ENCODE peak calls at places on chromosomes 5 and 9, in eight cellular contexts. A, M, V, Z, J, B, Y and E are unnamed samples.

GRCh38 chr5:159732220-159732619 is 184.1 kb upstream of the ADRA1B start:
- DNase-seq in A (peak; percentile 17), M (peak; percentile 24), V (no peak), Z (no peak), J (no peak), B (no peak), Y (no peak), E (no peak)

GRCh38 chr5:90640484-90641059 is 82.0 kb downstream of the ADGRV1 start:
- DNase-seq in A (no peak), M (no peak), V (no peak), Z (no peak), J (peak; percentile 1), B (no peak), Y (peak; percentile 10), E (no peak)

GRCh38 chr9:684055-684949 is 157.2 kb upstream of the DMRT1 start:
- DNase-seq in A (peak; percentile 31), M (peak; percentile 19), V (no peak), Z (peak; percentile 60), J (peak; percentile 80), B (no peak), Y (no peak), E (no peak)

GRCh38 chr9:87140142-87140541 is 192.8 kb upstream of the GAS1 start:
- DNase-seq in A (no peak), M (no peak), V (no peak), Z (no peak), J (no peak), B (no peak), Y (no peak), E (no peak)

GRCh38 chr9:29078063-29078660 is 1504.9 kb upstream of the C9orf72 start:
- DNase-seq in A (no peak), M (no peak), V (no peak), Z (no peak), J (peak; percentile 20), B (peak; percentile 0), Y (no peak), E (no peak)

GRCh38 chr5:167720676-167721260 is 570.7 kb upstream of the WWC1 start:
- DNase-seq in A (no peak), M (no peak), V (no peak), Z (peak; percentile 43), J (peak; percentile 84), B (no peak), Y (no peak), E (no peak)

GRCh38 chr5:83563631-83564030 is 92.1 kb downstream of the VCAN start:
- DNase-seq in A (no peak), M (no peak), V (no peak), Z (no peak), J (no peak), B (no peak), Y (no peak), E (no peak)

GRCh38 chr5:147046226-147046625 is 167.7 kb upstream of the PPP2R2B start:
- DNase-seq in A (no peak), M (no peak), V (no peak), Z (no peak), J (no peak), B (no peak), Y (no peak), E (no peak)

GRCh38 chr5:168679515-168679920 is 100.3 kb upstream of the PANK3 start:
- DNase-seq in A (peak; percentile 73), M (peak; percentile 53), V (peak; percentile 36), Z (peak; percentile 83), J (peak; percentile 69), B (peak; percentile 80), Y (peak; percentile 62), E (peak; percentile 26)